ENCODE peak calls at places on chromosomes 16 and 17, in five cellular contexts. X is SK-N-SH; I is heart left ventricle; D is naive thymus-derived CD4-positive, alpha-beta T cell; Z is cardiac muscle cell. H is an unnamed sample.

GRCh38 chr17:81388091-81388611 is 7.1 kb upstream of the BAHCC1 start:
- DNase-seq in X (no peak), I (no peak), D (no peak), Z (no peak), H (no peak)

GRCh38 chr16:67893791-67894399 is 841 bp downstream of the PSKH1 start:
- DNase-seq in X (no peak), I (no peak), D (peak; percentile 14), Z (no peak), H (no peak)

GRCh38 chr17:14768923-14769322 is 468.0 kb downstream of the HS3ST3B1 start:
- DNase-seq in X (no peak), I (no peak), D (no peak), Z (no peak), H (no peak)

GRCh38 chr17:83079340-83079747 is at the start of gene METRNL:
- DNase-seq in X (peak; percentile 99), I (peak; percentile 84), D (peak; percentile 33), Z (peak; percentile 79), H (peak; percentile 92)

GRCh38 chr17:2709173-2709661 is 2.3 kb downstream of the CLUH start:
- DNase-seq in X (no peak), I (no peak), D (no peak), Z (no peak), H (peak; percentile 64)

GRCh38 chr16:27906883-27907282 is 156.6 kb downstream of the GSG1L start:
- DNase-seq in X (peak; percentile 48), I (no peak), D (no peak), Z (no peak), H (no peak)

GRCh38 chr17:77190561-77190960 is 49.8 kb downstream of the SEC14L1 start:
- DNase-seq in X (no peak), I (no peak), D (no peak), Z (no peak), H (no peak)

GRCh38 chr16:1771864-1772361 is 570 bp upstream of the NME3 start:
- DNase-seq in X (no peak), I (no peak), D (no peak), Z (no peak), H (no peak)

GRCh38 chr17:19654342-19654886 is 5.9 kb downstream of the ALDH3A2 start:
- DNase-seq in X (no peak), I (no peak), D (no peak), Z (no peak), H (no peak)

GRCh38 chr17:6066183-6066948 is 3.8 kb upstream of the WSCD1 start:
- DNase-seq in X (no peak), I (no peak), D (no peak), Z (no peak), H (no peak)

GRCh38 chr16:1081734-1082265 is 9.3 kb downstream of the SSTR5 start:
- DNase-seq in X (no peak), I (no peak), D (no peak), Z (no peak), H (no peak)

GRCh38 chr17:4492762-4493561 is 5.7 kb upstream of the SPNS2 start:
- DNase-seq in X (no peak), I (no peak), D (peak; percentile 37), Z (peak; percentile 48), H (no peak)

GRCh38 chr17:76371656-76372628 is 12.5 kb upstream of the SPHK1 start:
- DNase-seq in X (no peak), I (no peak), D (no peak), Z (peak; percentile 89), H (no peak)

GRCh38 chr17:28381141-28381825 is 9.8 kb downstream of the SARM1 start:
- DNase-seq in X (no peak), I (no peak), D (no peak), Z (peak; percentile 34), H (no peak)

GRCh38 chr16:47574091-47575054 is 113.2 kb downstream of the PHKB start:
- DNase-seq in X (no peak), I (no peak), D (peak; percentile 34), Z (peak; percentile 68), H (no peak)

GRCh38 chr17:48439072-48439471 is 9.1 kb upstream of the SKAP1 start:
- DNase-seq in X (no peak), I (no peak), D (no peak), Z (no peak), H (no peak)

GRCh38 chr17:4073983-4074830 is 68.6 kb downstream of the ZZEF1 start:
- DNase-seq in X (no peak), I (peak; percentile 20), D (no peak), Z (no peak), H (no peak)

GRCh38 chr17:83031321-83031945 is 48.0 kb upstream of the METRNL start:
- DNase-seq in X (peak; percentile 15), I (no peak), D (no peak), Z (no peak), H (peak; percentile 41)

GRCh38 chr16:25868966-25869365 is 177.2 kb downstream of the HS3ST4 start:
- DNase-seq in X (no peak), I (no peak), D (no peak), Z (no peak), H (no peak)

GRCh38 chr16:13961099-13961811 is 41.3 kb downstream of the ERCC4 start:
- DNase-seq in X (no peak), I (no peak), D (no peak), Z (peak; percentile 74), H (no peak)

GRCh38 chr16:48082516-48082915 is 73.3 kb downstream of the ABCC12 start:
- DNase-seq in X (no peak), I (peak; percentile 39), D (no peak), Z (peak; percentile 12), H (no peak)

GRCh38 chr17:17976931-17977570 is 4.4 kb downstream of the DRC3 start:
- DNase-seq in X (no peak), I (no peak), D (no peak), Z (no peak), H (no peak)

GRCh38 chr17:73485130-73485529 is 159.1 kb downstream of the SDK2 start:
- DNase-seq in X (no peak), I (no peak), D (no peak), Z (no peak), H (no peak)

GRCh38 chr16:46923513-46924295 is 39.5 kb downstream of the GPT2 start:
- DNase-seq in X (no peak), I (no peak), D (no peak), Z (no peak), H (no peak)

GRCh38 chr17:75854881-75855309 is 240 bp downstream of the WBP2 start:
- DNase-seq in X (peak; percentile 87), I (no peak), D (no peak), Z (no peak), H (no peak)

DNA sequence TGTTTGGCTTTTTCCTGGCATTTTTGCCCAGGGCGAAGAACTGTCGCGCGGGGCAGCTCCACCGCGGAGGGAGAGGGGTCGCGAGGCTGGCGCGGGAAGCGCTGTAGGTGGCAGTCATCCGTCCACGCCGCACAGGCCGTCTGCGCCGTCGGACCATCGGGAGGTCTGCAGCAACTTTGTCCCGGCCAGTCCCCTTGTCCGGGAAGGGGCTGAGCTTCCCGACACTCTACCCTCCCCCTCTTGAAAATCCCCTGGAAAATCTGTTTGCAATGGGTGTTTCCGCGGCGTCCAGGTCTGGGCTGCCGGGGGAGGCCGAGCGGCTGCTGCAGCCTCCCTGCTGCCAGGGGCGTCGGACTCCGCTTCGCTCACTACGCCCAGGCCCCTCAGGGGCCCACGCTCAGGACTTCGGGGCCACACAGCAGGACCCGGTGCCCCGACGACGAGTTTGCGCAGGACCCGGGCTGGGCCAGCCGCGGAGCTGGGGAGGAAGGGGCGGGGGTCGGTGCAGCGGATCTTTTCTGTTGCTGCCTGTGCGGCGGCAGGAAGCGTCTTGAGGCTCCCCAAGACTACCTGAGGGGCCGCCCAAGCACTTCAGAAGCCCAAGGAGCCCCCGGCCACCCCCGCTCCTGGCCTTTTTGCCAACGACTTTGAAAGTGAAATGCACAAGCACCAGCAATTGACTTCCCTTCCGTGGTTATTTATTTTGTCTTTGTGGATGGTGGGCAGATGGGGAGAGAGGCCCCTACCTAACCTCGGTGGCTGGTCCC is 2.3 kb upstream of the CBX4 start:
- DNase-seq in X (no peak), I (no peak), D (peak; percentile 43), Z (no peak), H (no peak)
- H3K4me1 ChIP-seq in X (peaks cover 65% of the 10 kb centered on the region), I (peaks cover 72% of the 10 kb centered on the region), D (peaks cover 52% of the 10 kb centered on the region), Z (peaks cover 24% of the 10 kb centered on the region), H (peaks cover 78% of the 10 kb centered on the region)

GRCh38 chr16:4320030-4320429 is 4.2 kb downstream of the GLIS2 start:
- DNase-seq in X (no peak), I (no peak), D (no peak), Z (peak; percentile 20), H (peak; percentile 73)
- H3K4me3 ChIP-seq in X (no peak overlapping the region), I (peak overlapping the region; percentile 10), D (no peak overlapping the region), Z (no peak overlapping the region), H (no peak overlapping the region)

DNA sequence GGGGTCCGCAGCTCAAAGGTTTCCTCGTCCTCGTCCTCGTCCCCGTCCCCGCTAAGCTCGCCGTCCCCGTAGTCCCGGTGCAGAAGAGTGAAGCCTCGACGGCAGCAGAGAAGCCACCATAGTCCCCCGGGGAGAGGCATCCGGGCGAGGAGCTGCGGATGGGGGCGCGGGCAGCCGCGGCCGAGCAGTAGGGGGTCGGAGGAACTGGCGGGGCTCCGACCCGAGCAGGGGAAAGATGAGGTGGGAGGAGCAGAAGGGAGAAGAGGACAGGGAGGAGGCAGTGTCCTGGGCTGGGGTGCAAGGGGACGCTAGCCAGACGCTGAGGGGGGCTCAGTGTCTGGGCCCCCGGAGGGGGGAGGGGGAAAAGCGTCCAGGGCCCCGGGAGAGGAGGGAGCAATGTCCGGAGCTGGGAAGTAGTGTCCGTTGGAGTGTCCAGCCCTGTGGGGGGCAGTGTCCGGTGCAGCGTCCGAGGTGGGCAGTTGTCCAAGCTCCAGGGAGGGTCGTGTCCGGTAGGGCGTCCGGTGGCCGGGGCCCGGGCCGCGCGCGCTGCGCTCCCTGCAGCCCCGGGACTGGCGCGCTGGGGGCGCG is at the start of gene PLEKHH3:
- DNase-seq in X (no peak), I (no peak), D (no peak), Z (no peak), H (no peak)
- H3K4me1 ChIP-seq in X (peaks cover 49% of the 10 kb centered on the region), I (peaks cover 55% of the 10 kb centered on the region), D (peaks cover 39% of the 10 kb centered on the region), Z (peaks cover 36% of the 10 kb centered on the region), H (peaks cover 59% of the 10 kb centered on the region)

GRCh38 chr16:29876578-29877249 is 13.7 kb upstream of the CDIPT start:
- DNase-seq in X (no peak), I (no peak), D (peak; percentile 13), Z (no peak), H (no peak)
- H3K4me3 ChIP-seq in X (no peak overlapping the region), I (no peak overlapping the region), D (peak overlapping the region; percentile 60), Z (no peak overlapping the region), H (peak overlapping the region; percentile 19)

GRCh38 chr17:66437466-66438026 is 135.1 kb downstream of the PRKCA start:
- DNase-seq in X (no peak), I (no peak), D (no peak), Z (peak; percentile 16), H (no peak)
- H3K4me1 ChIP-seq in X (peaks cover 21% of the 10 kb centered on the region), I (no peaks in the 10 kb centered on the region), D (no peaks in the 10 kb centered on the region), Z (peaks cover 8% of the 10 kb centered on the region), H (peaks cover 63% of the 10 kb centered on the region)

DNA sequence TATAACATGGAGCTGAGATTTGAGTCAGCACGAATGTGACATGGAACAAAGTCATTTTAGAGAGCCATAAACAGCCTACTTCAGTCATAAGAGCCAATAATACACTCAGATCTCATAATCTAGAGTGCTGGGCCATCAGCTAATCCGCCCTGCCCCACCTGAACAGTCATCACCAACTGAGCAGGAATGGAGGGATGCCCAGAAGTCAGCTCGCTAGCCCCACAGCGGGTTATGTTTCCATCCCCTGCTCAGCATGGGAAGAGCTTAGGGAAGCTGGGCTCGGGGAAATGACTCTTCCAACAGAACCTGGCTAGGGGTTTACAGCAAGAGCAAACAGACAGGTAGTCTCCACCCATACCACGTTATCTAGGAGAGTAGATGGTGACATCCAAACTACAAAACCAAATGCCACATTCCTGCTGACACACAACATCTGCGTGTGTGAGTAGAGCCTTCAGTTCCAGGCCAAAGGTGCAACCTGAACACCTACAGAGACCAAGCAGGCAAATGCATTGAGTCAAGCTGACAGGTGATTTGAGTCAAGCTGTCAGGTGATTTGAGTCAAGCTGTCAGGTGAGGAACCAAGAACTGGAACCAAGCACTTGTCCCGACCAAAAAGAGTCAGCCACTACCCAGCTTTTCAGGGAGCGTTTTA is 2.0 kb downstream of the TMEM11 start:
- DNase-seq in X (no peak), I (no peak), D (no peak), Z (no peak), H (no peak)
- H3K4me3 ChIP-seq in X (no peak overlapping the region), I (no peak overlapping the region), D (no peak overlapping the region), Z (no peak overlapping the region), H (no peak overlapping the region)

H was measured in sigmoid colon.